ENCODE peak calls at places on chromosomes 6 and 20, in seven cellular contexts. E, L, H, G, B, P and U are unnamed samples.

GRCh38 chr6:57303931-57304681 is 13.3 kb upstream of the PRIM2 start:
- DNase-seq in E (no peak), L (no peak), H (peak), G (no peak), B (no peak), P (no peak), U (no peak)

GRCh38 chr6:157054531-157054979 is 268.8 kb downstream of the TMEM242 start:
- DNase-seq in E (no peak), L (no peak), H (no peak), G (no peak), B (no peak), P (no peak), U (no peak)

GRCh38 chr20:50323209-50323608 is 132.6 kb downstream of the CEBPB start:
- DNase-seq in E (no peak), L (no peak), H (no peak), G (no peak), B (no peak), P (no peak), U (no peak)

GRCh38 chr6:162621246-162621645 is 106.3 kb downstream of the PRKN start:
- DNase-seq in E (no peak), L (peak), H (peak), G (no peak), B (no peak), P (peak), U (no peak)

GRCh38 chr6:96074006-96074405 is 58.2 kb downstream of the FUT9 start:
- DNase-seq in E (no peak), L (no peak), H (no peak), G (no peak), B (no peak), P (no peak), U (no peak)

GRCh38 chr6:166087848-166088247 is 79.8 kb downstream of the TBXT start:
- DNase-seq in E (no peak), L (no peak), H (no peak), G (no peak), B (no peak), P (no peak), U (no peak)

GRCh38 chr6:130632897-130633296 is 194.3 kb upstream of the SMLR1 start:
- DNase-seq in E (peak), L (no peak), H (no peak), G (no peak), B (no peak), P (no peak), U (no peak)

GRCh38 chr6:166415306-166415705 is 32.6 kb upstream of the MPC1 start:
- DNase-seq in E (no peak), L (no peak), H (no peak), G (no peak), B (no peak), P (no peak), U (no peak)

GRCh38 chr20:19368351-19368750 is 155.9 kb downstream of the SLC24A3 start:
- DNase-seq in E (no peak), L (no peak), H (no peak), G (no peak), B (no peak), P (no peak), U (no peak)

GRCh38 chr6:1840491-1841121 is 230.9 kb downstream of the FOXC1 start:
- DNase-seq in E (no peak), L (no peak), H (no peak), G (no peak), B (no peak), P (no peak), U (no peak)

GRCh38 chr6:89966250-89966588 is 72.0 kb downstream of the GJA10 start:
- DNase-seq in E (no peak), L (no peak), H (peak), G (no peak), B (no peak), P (no peak), U (no peak)

GRCh38 chr6:2959909-2960719 is 11.3 kb downstream of the SERPINB6 start:
- DNase-seq in E (no peak), L (no peak), H (no peak), G (no peak), B (no peak), P (no peak), U (no peak)

GRCh38 chr6:151317206-151317994 is 74.0 kb downstream of the ZBTB2 start:
- DNase-seq in E (no peak), L (no peak), H (no peak), G (no peak), B (no peak), P (no peak), U (no peak)

GRCh38 chr20:19210426-19211155 is 1.9 kb upstream of the SLC24A3 start:
- DNase-seq in E (no peak), L (no peak), H (no peak), G (no peak), B (no peak), P (no peak), U (no peak)

GRCh38 chr6:54244430-54244829 is 63.8 kb upstream of the TINAG start:
- DNase-seq in E (no peak), L (peak), H (peak), G (no peak), B (no peak), P (peak), U (peak)

GRCh38 chr6:136994782-136995181 is 50.0 kb downstream of the IL20RA start:
- DNase-seq in E (no peak), L (no peak), H (no peak), G (no peak), B (no peak), P (peak), U (no peak)

GRCh38 chr6:132365319-132365907 is 35.9 kb downstream of the MOXD1 start:
- DNase-seq in E (no peak), L (no peak), H (no peak), G (no peak), B (peak), P (no peak), U (no peak)

GRCh38 chr6:114342826-114343781 is at the start of gene HS3ST5:
- DNase-seq in E (no peak), L (peak), H (peak), G (no peak), B (no peak), P (peak), U (peak)

GRCh38 chr6:33840064-33840926 is 36.5 kb upstream of the MLN start:
- DNase-seq in E (no peak), L (peak), H (no peak), G (peak), B (peak), P (peak), U (peak)

GRCh38 chr20:43508106-43508505 is 609 bp downstream of the L3MBTL1 start:
- DNase-seq in E (no peak), L (no peak), H (peak), G (peak), B (no peak), P (no peak), U (no peak)

GRCh38 chr20:4563534-4563933 is 158.2 kb upstream of the PRND start:
- DNase-seq in E (no peak), L (no peak), H (no peak), G (peak), B (no peak), P (peak), U (peak)

GRCh38 chr6:26022166-26022510 is 59.5 kb downstream of the TRIM38 start:
- DNase-seq in E (no peak), L (peak), H (peak), G (peak), B (peak), P (no peak), U (no peak)

GRCh38 chr6:148192310-148192709 is 150.3 kb upstream of the SASH1 start:
- DNase-seq in E (no peak), L (no peak), H (no peak), G (no peak), B (no peak), P (no peak), U (peak)

GRCh38 chr20:31236953-31237352 is 20.5 kb upstream of the DEFB115 start:
- DNase-seq in E (no peak), L (no peak), H (no peak), G (no peak), B (no peak), P (no peak), U (no peak)

GRCh38 chr6:111727798-111728197 is 122.1 kb upstream of the TRAF3IP2 start:
- DNase-seq in E (no peak), L (peak), H (peak), G (peak), B (no peak), P (no peak), U (no peak)

GRCh38 chr6:20260360-20260759 is 48.1 kb upstream of the MBOAT1 start:
- DNase-seq in E (no peak), L (no peak), H (no peak), G (no peak), B (no peak), P (no peak), U (no peak)

GRCh38 chr6:169918239-169918953 is 167.0 kb downstream of the ERMARD start:
- DNase-seq in E (no peak), L (no peak), H (peak), G (no peak), B (no peak), P (no peak), U (no peak)

GRCh38 chr6:167214216-167214615 is 56.4 kb upstream of the GPR31 start:
- DNase-seq in E (no peak), L (no peak), H (peak), G (no peak), B (no peak), P (no peak), U (no peak)

GRCh38 chr20:52192296-52193007 is 873 bp upstream of the ZFP64 start:
- DNase-seq in E (no peak), L (peak), H (peak), G (peak), B (peak), P (peak), U (peak)
- TF ChIP-seq JUND in E (no peak), L (no peak), H (no peak), G (no peak), B (no peak), P (no peak), U (no peak)

DNA sequence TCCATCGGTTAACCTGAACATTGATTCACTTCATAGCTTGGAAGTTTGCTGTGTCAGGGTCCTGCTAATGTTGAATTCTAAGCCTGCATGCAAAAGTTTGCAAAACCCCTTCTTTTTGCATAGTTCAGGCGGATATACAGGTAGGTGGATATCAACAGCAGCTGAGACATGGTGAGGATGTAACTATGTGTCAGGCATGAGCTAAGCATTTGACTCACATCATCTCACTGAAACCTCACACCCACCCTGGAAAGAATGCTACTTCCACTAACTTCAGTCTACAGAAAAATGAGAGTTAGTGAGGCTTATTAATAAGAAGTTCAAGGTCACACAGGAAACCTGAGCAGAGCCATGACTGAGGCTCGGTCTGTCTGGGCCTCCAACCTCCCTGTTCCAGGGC is 276.9 kb downstream of the BMP7 start:
- DNase-seq in E (no peak), L (no peak), H (no peak), G (no peak), B (no peak), P (no peak), U (no peak)
- TF ChIP-seq JUND in E (no peak), L (no peak), H (no peak), G (no peak), B (no peak), P (no peak), U (no peak)

GRCh38 chr6:48429021-48429420 is 318.0 kb upstream of the PTCHD4 start:
- DNase-seq in E (no peak), L (no peak), H (no peak), G (no peak), B (no peak), P (no peak), U (no peak)
- TF ChIP-seq JUND in E (no peak), L (no peak), H (no peak), G (no peak), B (no peak), P (no peak), U (no peak)

GRCh38 chr6:5532941-5533340 is 271.6 kb downstream of the FARS2 start:
- DNase-seq in E (no peak), L (no peak), H (no peak), G (no peak), B (no peak), P (no peak), U (no peak)
- TF ChIP-seq JUND in E (no peak), L (no peak), H (no peak), G (no peak), B (no peak), P (no peak), U (no peak)